ENCODE peak calls at places on chromosomes 6 and 20, in six cellular contexts. Y, W, H, L, V and F are unnamed samples.

GRCh38 chr6:46113370-46113769 is 16.4 kb upstream of the ENPP4 start:
- DNase-seq in Y (peak), W (no peak), V (no peak), H (no peak), L (no peak), F (no peak)

GRCh38 chr6:7129784-7130569 is 22.2 kb downstream of the RREB1 start:
- DNase-seq in V (no peak), Y (no peak), H (no peak), L (peak), W (no peak), F (peak)

GRCh38 chr6:128759447-128759846 is 123.5 kb upstream of the LAMA2 start:
- DNase-seq in Y (no peak), H (no peak), W (no peak), V (no peak), L (no peak), F (no peak)

GRCh38 chr6:131199568-131200272 is 64.5 kb downstream of the AKAP7 start:
- DNase-seq in H (peak), V (peak), L (peak), W (no peak), Y (peak), F (peak)

GRCh38 chr6:107318100-107318736 is 141.1 kb downstream of the PDSS2 start:
- DNase-seq in Y (peak), V (peak), H (peak), L (peak), W (peak), F (peak)

GRCh38 chr6:107290491-107290890 is 168.9 kb downstream of the PDSS2 start:
- DNase-seq in V (no peak), L (no peak), Y (peak), W (no peak), H (no peak), F (no peak)

GRCh38 chr6:161417712-161418457 is 144.0 kb upstream of the AGPAT4 start:
- DNase-seq in L (no peak), H (peak), W (no peak), V (no peak), Y (peak), F (no peak)

GRCh38 chr20:22241609-22242008 is 342.8 kb downstream of the FOXA2 start:
- DNase-seq in V (no peak), W (no peak), Y (no peak), H (no peak), L (no peak), F (no peak)

GRCh38 chr6:129994410-129994809 is 24.0 kb upstream of the L3MBTL3 start:
- DNase-seq in Y (no peak), L (no peak), V (no peak), H (no peak), W (no peak), F (no peak)

GRCh38 chr20:52494244-52494643 is 302.7 kb upstream of the ZFP64 start:
- DNase-seq in W (no peak), H (no peak), Y (no peak), V (no peak), L (no peak), F (no peak)

GRCh38 chr6:128121610-128122009 is 220.8 kb upstream of the THEMIS start:
- DNase-seq in H (no peak), Y (no peak), L (no peak), V (no peak), W (no peak), F (no peak)

GRCh38 chr6:53192590-53193232 is 44.1 kb upstream of the GCM1 start:
- DNase-seq in H (no peak), V (no peak), W (no peak), L (no peak), Y (peak), F (no peak)

GRCh38 chr6:89509719-89510339 is 76.9 kb downstream of the ANKRD6 start:
- DNase-seq in L (no peak), H (peak), W (no peak), V (no peak), Y (no peak), F (peak)

DNA sequence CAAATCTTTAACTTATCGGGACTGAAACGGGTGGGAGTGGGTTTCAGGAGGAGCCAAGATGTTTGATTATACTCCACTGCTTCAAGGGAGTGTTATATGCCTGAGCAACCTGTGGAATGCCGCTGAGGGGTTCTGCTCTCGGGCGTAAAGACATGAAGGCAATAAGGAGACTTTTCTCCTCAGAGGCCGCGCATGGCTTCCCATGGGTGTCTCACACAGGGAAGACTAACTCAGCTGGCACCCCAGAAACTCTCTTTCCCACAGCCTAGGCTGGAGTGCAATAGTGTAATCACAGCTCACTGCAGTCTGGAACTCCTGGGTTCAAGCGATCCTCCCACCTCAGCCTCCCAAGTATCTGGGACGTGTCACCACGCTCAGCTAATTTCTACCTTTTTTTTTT is 5.1 kb upstream of the C20orf141 start:
- DNase-seq in L (no peak), V (no peak), H (no peak), Y (no peak), W (no peak), F (no peak)
- TF ChIP-seq REST in L (no peak), V (no peak), H (no peak), Y (no peak), W (no peak), F (no peak)

GRCh38 chr20:59824711-59825562 is 108.5 kb downstream of the SYCP2 start:
- DNase-seq in W (no peak), Y (no peak), V (no peak), L (no peak), H (peak), F (no peak)

GRCh38 chr20:59823030-59823423 is 110.4 kb downstream of the SYCP2 start:
- DNase-seq in H (peak), V (no peak), Y (no peak), W (no peak), L (no peak), F (no peak)

GRCh38 chr20:59823860-59824259 is 109.6 kb downstream of the SYCP2 start:
- DNase-seq in Y (no peak), W (no peak), L (no peak), V (no peak), H (peak), F (no peak)

GRCh38 chr20:59822291-59823029 is 111.0 kb downstream of the SYCP2 start:
- DNase-seq in H (peak), L (no peak), Y (no peak), V (no peak), W (no peak), F (no peak)

GRCh38 chr20:59823456-59823855 is 110.0 kb downstream of the SYCP2 start:
- DNase-seq in V (no peak), L (no peak), H (no peak), W (no peak), Y (no peak), F (no peak)
- TF ChIP-seq REST in V (no peak), L (no peak), H (no peak), W (no peak), Y (no peak), F (no peak)

DNA sequence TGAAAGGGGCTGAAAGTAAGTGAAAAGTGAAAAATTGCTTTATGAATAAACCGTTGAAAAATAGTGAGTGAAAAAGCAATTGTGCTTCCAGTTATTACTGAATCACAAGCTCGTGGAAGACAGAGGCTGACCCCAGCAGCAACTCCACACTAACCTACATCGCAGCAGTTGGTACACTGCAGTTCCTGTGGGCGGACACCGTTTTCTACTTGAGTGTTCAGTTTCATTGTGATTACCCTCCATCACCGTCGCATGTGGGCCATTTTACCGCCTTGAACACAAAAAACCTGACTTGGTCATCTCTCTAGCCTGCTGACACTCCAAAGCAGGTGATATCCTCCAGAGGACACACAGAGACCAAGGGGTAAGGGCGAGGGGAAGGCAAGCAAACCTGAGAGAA is 28.4 kb downstream of the PRDM1 start:
- DNase-seq in V (no peak), Y (no peak), L (no peak), W (no peak), H (no peak), F (no peak)
- TF ChIP-seq REST in V (no peak), Y (no peak), L (no peak), W (no peak), H (no peak), F (no peak)

GRCh38 chr6:21946298-21946783 is 350.5 kb downstream of the PRL start:
- DNase-seq in W (no peak), H (no peak), V (no peak), L (no peak), Y (no peak), F (no peak)
- TF ChIP-seq REST in W (no peak), H (no peak), V (no peak), L (no peak), Y (no peak), F (no peak)

DNA sequence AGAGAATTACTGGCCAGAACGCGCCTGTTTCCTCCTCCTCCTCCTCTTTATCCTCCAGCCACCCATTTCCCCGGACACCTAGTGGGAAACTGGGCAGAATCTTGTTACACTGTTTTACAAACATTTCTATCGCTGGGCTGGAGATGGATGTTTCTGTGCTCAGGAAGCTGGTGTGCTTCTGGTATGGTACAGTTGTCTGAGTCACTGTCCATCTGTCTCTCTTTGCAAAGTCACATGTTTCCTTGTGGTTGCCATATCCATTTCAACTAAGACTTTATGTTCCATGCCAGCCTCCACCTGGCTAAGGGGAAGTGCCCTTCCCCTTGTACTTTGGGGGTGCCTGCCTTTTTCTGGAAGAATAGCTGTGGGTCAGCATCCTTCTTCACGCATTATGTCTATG is 52.9 kb upstream of the SLC22A16 start:
- DNase-seq in W (no peak), V (no peak), L (peak), Y (no peak), H (no peak), F (no peak)
- TF ChIP-seq REST in W (no peak), V (no peak), L (no peak), Y (no peak), H (no peak), F (no peak)

GRCh38 chr6:137315081-137315480 is 95.9 kb upstream of the IFNGR1 start:
- DNase-seq in Y (peak), H (no peak), L (peak), V (no peak), W (no peak), F (peak)
- TF ChIP-seq REST in Y (no peak), H (no peak), L (no peak), V (no peak), W (no peak), F (no peak)

DNA sequence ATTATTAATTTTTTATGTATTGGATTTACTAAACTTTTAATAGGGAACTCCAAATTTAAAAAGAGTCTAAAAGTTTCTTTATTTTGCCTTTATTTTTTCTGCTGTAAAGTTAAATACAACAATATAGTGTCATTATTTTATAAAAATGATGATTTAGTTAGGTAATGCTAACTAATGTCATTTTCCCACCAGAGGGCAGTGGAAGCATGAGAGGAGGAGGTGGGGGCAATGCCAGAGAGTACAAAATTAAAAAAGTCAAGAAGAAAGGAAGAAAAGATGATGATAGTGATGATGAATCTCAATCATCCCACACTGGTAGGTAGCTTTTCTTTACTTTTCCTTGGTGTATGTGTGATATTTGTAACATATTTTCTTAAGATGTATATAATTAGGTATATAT is 20.2 kb upstream of the FHL5 start:
- DNase-seq in H (no peak), V (no peak), L (no peak), W (no peak), Y (peak), F (no peak)
- TF ChIP-seq REST in H (no peak), V (no peak), L (no peak), W (no peak), Y (no peak), F (no peak)

DNA sequence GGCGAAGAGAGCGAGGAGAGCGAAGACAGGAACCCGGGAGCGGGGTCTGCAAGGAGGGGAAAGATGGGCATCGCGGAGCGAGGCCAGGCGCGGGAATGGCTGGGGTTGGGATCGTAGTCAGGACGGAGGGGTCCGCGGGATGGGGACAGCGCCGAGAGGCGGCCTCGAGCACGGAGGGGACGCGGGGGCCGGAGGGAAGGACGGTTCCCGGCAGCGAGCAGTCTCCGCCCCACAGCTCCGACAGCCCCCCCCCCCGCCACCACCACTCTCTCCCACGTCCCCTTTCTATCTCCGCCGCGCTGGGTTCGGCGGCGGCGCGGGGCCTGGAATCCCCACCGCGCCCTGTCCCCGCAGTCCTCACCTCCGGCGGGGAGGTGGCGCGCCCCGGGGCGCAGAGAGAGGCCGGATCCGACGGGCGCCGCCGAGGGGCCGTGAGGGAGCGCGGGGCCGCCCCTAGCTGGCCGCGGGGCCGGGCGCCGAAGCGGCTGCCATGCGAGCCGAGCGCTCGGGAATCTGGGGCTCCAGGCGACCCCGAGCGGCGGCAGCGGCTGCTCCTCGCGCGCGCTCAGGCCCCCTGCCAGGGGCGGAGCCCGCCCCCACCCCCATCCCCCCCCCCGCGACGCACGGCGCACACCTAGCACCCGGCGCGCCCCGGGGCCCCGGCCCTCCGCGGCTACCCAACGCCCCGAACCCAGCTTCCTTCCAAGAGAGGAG is at the start of gene DLK2:
- DNase-seq in V (no peak), L (no peak), W (peak), H (peak), Y (peak), F (no peak)
- TF ChIP-seq REST in V (no peak), L (no peak), W (no peak), H (no peak), Y (no peak), F (no peak)

DNA sequence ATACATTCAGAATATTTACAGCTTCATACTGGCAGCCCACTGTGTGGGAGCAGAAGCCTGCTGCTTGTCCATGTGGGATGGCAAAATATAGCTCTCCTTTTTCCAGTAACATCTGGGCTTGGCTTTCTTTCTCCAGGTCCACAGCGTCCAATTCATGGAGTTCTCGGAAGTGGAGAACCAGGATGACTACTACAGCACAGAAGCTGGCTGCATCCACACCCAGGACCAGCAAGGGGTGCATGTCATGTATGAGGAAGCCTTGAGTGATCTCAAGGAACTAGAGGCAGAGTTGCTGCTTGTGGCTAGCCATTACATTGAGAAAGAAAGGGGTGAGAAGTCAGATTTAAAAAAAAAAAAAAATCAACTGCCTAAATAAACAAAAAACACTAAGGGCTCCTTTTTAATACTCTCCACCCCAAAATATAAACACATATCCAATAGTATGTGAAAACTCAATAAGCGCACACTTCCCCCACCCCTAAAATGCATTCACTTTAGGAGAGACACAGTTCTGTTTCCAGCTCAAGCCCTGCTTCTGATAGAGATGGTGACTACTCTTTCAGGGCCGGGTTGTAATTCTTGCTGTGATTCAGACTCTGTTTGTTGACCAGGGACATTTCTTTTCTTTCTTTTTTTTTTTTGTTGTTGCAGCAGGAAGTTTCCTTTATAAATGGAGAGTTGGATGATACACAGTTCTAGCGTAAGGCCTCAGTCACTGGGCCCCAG is 142.9 kb downstream of the CD164 start:
- DNase-seq in L (peak), H (no peak), Y (no peak), W (no peak), V (no peak), F (no peak)
- TF ChIP-seq REST in L (no peak), H (no peak), Y (no peak), W (no peak), V (no peak), F (no peak)